ENCODE peak calls at places on chromosome X, in ten cellular contexts. G, U, Z, X, I, E, M, O, J and N are unnamed samples. For H3K36me3, the result is how much of the 10 kb centered on the place peaks cover.

GRCh38 chrX:139889760-139890159 is 43.1 kb downstream of the ATP11C start:
- DNase-seq in G (no peak), U (no peak), Z (no peak), X (no peak), I (no peak), E (no peak), M (peak), O (no peak), J (no peak), N (no peak)

GRCh38 chrX:150334100-150334499 is 29.0 kb upstream of the MAMLD1 start:
- DNase-seq in G (no peak), U (no peak), Z (no peak), X (no peak), I (no peak), E (no peak), M (no peak), O (no peak), J (no peak), N (no peak)

GRCh38 chrX:129523076-129524055 is at the start of gene SMARCA1:
- DNase-seq in G (peak), U (peak), Z (peak), X (peak), I (peak), E (peak), M (peak), O (peak), J (peak), N (peak)

GRCh38 chrX:146854281-146854680 is 39.7 kb upstream of the CXorf51A start:
- DNase-seq in G (no peak), U (no peak), Z (no peak), X (no peak), I (no peak), E (no peak), M (no peak), O (no peak), J (no peak), N (no peak)

GRCh38 chrX:125295337-125295736 is 24.3 kb upstream of the TEX13C start:
- DNase-seq in G (no peak), U (no peak), Z (no peak), X (no peak), I (no peak), E (no peak), M (no peak), O (no peak), J (no peak), N (no peak)

GRCh38 chrX:109855501-109855900 is 122.4 kb upstream of the ACSL4 start:
- DNase-seq in G (no peak), U (no peak), Z (no peak), X (no peak), I (no peak), E (no peak), M (no peak), O (no peak), J (no peak), N (no peak)

GRCh38 chrX:130874751-130875150 is 28.3 kb downstream of the ENOX2 start:
- DNase-seq in G (no peak), U (no peak), Z (no peak), X (no peak), I (no peak), E (no peak), M (peak), O (no peak), J (no peak), N (no peak)

GRCh38 chrX:46317158-46317557 is 228.1 kb downstream of the ZNF674 start:
- DNase-seq in G (no peak), U (no peak), Z (no peak), X (no peak), I (no peak), E (no peak), M (no peak), O (no peak), J (peak), N (no peak)

GRCh38 chrX:57640674-57641016 is 39.4 kb downstream of the NLRP2B start:
- DNase-seq in G (no peak), U (no peak), Z (no peak), X (no peak), I (no peak), E (no peak), M (no peak), O (no peak), J (no peak), N (no peak)

GRCh38 chrX:55919367-55920221 is 202.0 kb downstream of the RRAGB start:
- DNase-seq in G (no peak), U (no peak), Z (no peak), X (no peak), I (no peak), E (no peak), M (no peak), O (no peak), J (no peak), N (no peak)

GRCh38 chrX:110082156-110082555 is 79.2 kb downstream of the TMEM164 start:
- DNase-seq in G (no peak), U (no peak), Z (no peak), X (no peak), I (no peak), E (no peak), M (peak), O (peak), J (no peak), N (no peak)

GRCh38 chrX:70168238-70169188 is 8.8 kb upstream of the DGAT2L6 start:
- DNase-seq in G (no peak), U (no peak), Z (no peak), X (no peak), I (peak), E (peak), M (peak), O (peak), J (peak), N (no peak)

GRCh38 chrX:15114865-15115566 is 154.9 kb downstream of the ASB9 start:
- DNase-seq in G (no peak), U (no peak), Z (no peak), X (no peak), I (no peak), E (no peak), M (no peak), O (no peak), J (no peak), N (no peak)

GRCh38 chrX:151370906-151371305 is 26.1 kb upstream of the VMA21 start:
- DNase-seq in G (no peak), U (no peak), Z (no peak), X (peak), I (peak), E (no peak), M (no peak), O (no peak), J (no peak), N (peak)

GRCh38 chrX:22389544-22390243 is 117.0 kb downstream of the CBLL2 start:
- DNase-seq in G (no peak), U (no peak), Z (no peak), X (no peak), I (no peak), E (no peak), M (peak), O (no peak), J (no peak), N (no peak)

GRCh38 chrX:150324035-150324728 is 38.9 kb upstream of the MAMLD1 start:
- DNase-seq in G (no peak), U (no peak), Z (no peak), X (no peak), I (no peak), E (no peak), M (peak), O (no peak), J (peak), N (no peak)

GRCh38 chrX:69505772-69506616 is 1.9 kb downstream of the NALF2 start:
- DNase-seq in G (no peak), U (no peak), Z (no peak), X (no peak), I (no peak), E (no peak), M (no peak), O (no peak), J (no peak), N (no peak)

GRCh38 chrX:9770319-9770718 is 4.7 kb upstream of the GPR143 start:
- DNase-seq in G (no peak), U (no peak), Z (no peak), X (no peak), I (no peak), E (no peak), M (no peak), O (no peak), J (no peak), N (no peak)

GRCh38 chrX:13077168-13077567 is 32.7 kb upstream of the FAM9C start:
- DNase-seq in G (no peak), U (no peak), Z (no peak), X (no peak), I (no peak), E (no peak), M (peak), O (no peak), J (no peak), N (no peak)

GRCh38 chrX:8233091-8233490 is 62.0 kb upstream of the VCX2 start:
- DNase-seq in G (no peak), U (no peak), Z (no peak), X (no peak), I (no peak), E (no peak), M (peak), O (no peak), J (no peak), N (no peak)

GRCh38 chrX:31497086-31497485 is 425.2 kb upstream of the FTHL17 start:
- DNase-seq in G (no peak), U (no peak), Z (no peak), X (no peak), I (no peak), E (no peak), M (peak), O (no peak), J (no peak), N (no peak)

GRCh38 chrX:65575024-65575423 is 40.4 kb upstream of the LAS1L start:
- DNase-seq in G (no peak), U (no peak), Z (no peak), X (no peak), I (no peak), E (no peak), M (peak), O (no peak), J (no peak), N (no peak)

GRCh38 chrX:75649829-75650228 is 127.0 kb upstream of the ZDHHC15 start:
- DNase-seq in G (no peak), U (no peak), Z (no peak), X (no peak), I (no peak), E (no peak), M (no peak), O (no peak), J (no peak), N (no peak)

GRCh38 chrX:25156323-25156722 is 140.6 kb upstream of the ARX start:
- DNase-seq in G (no peak), U (no peak), Z (no peak), X (no peak), I (no peak), E (no peak), M (peak), O (no peak), J (no peak), N (no peak)

GRCh38 chrX:155768036-155768769 is 112.9 kb upstream of the VAMP7 start:
- DNase-seq in G (no peak), U (peak), Z (no peak), X (no peak), I (no peak), E (no peak), M (peak), O (no peak), J (no peak), N (peak)

GRCh38 chrX:52349681-52350080 is 19.1 kb upstream of the XAGE2 start:
- DNase-seq in G (no peak), U (no peak), Z (no peak), X (no peak), I (no peak), E (no peak), M (no peak), O (no peak), J (no peak), N (no peak)

GRCh38 chrX:48071064-48071985 is at the start of gene ZNF630:
- DNase-seq in G (peak), U (peak), Z (peak), X (peak), I (peak), E (peak), M (peak), O (peak), J (no peak), N (peak)

GRCh38 chrX:47182106-47182700 is 11.4 kb upstream of the UBA1 start:
- DNase-seq in G (no peak), U (no peak), Z (no peak), X (no peak), I (no peak), E (no peak), M (no peak), O (no peak), J (no peak), N (no peak)

GRCh38 chrX:53631156-53631555 is 55.4 kb downstream of the HUWE1 start:
- DNase-seq in G (no peak), U (no peak), Z (no peak), X (no peak), I (no peak), E (no peak), M (peak), O (no peak), J (no peak), N (no peak)
- H3K36me3 ChIP-seq in G (under half), U (under half), Z (under half), X (half or more), I (under half), E (under half), M (under half), O (under half), J (under half), N (half or more)

GRCh38 chrX:106995678-106996077 is 4.3 kb downstream of the MORC4 start:
- DNase-seq in G (no peak), U (no peak), Z (no peak), X (no peak), I (no peak), E (no peak), M (no peak), O (no peak), J (no peak), N (no peak)

GRCh38 chrX:106997611-106998010 is 2.4 kb downstream of the MORC4 start:
- DNase-seq in G (no peak), U (no peak), Z (no peak), X (no peak), I (no peak), E (no peak), M (no peak), O (no peak), J (no peak), N (no peak)

GRCh38 chrX:107000013-107000515 is at the start of gene MORC4:
- DNase-seq in G (peak), U (peak), Z (peak), X (peak), I (peak), E (peak), M (peak), O (peak), J (peak), N (peak)

GRCh38 chrX:106999002-106999975 is 723 bp downstream of the MORC4 start:
- DNase-seq in G (peak), U (peak), Z (peak), X (peak), I (peak), E (peak), M (peak), O (peak), J (peak), N (peak)
- H3K27ac ChIP-seq in G (no peak), U (no peak), Z (no peak), X (peak), I (no peak), E (peak), M (peak), O (peak), J (peak), N (peak)

GRCh38 chrX:16853537-16853936 is 16.6 kb downstream of the RBBP7 start:
- DNase-seq in G (no peak), U (no peak), Z (no peak), X (no peak), I (no peak), E (no peak), M (no peak), O (no peak), J (no peak), N (no peak)
- H3K36me3 ChIP-seq in G (under half), U (under half), Z (under half), X (under half), I (half or more), E (under half), M (under half), O (under half), J (under half), N (half or more)

DNA sequence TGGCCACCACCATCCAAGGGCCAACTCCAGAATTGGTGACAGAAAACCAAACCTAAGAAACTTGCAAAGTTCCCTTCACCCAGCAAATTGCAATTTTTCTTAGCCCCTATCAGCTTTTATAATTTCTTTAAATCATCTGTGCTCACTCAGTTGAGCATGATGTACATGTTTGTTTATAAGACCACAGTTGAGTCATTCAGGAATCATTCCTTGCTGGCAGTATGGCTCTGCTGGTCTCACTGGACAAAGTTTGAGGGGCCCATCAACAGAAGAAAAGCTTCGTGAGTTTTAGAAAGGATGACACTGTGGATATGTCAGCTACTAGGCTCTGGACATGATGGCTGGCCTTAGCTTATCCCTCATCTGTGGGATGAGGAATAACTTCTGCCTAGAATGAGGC is 4.0 kb downstream of the TRPC5 start:
- DNase-seq in G (no peak), U (no peak), Z (no peak), X (no peak), I (no peak), E (no peak), M (peak), O (no peak), J (no peak), N (no peak)
- H3K27ac ChIP-seq in G (no peak), U (no peak), Z (no peak), X (no peak), I (no peak), E (no peak), M (no peak), O (no peak), J (no peak), N (no peak)

GRCh38 chrX:153782871-153783270 is 2.0 kb downstream of the SRPK3 start:
- DNase-seq in G (no peak), U (no peak), Z (no peak), X (no peak), I (no peak), E (no peak), M (no peak), O (no peak), J (no peak), N (no peak)

GRCh38 chrX:153781428-153782047 is 697 bp downstream of the SRPK3 start:
- DNase-seq in G (no peak), U (no peak), Z (no peak), X (no peak), I (no peak), E (no peak), M (no peak), O (no peak), J (no peak), N (no peak)

GRCh38 chrX:153782324-153782723 is 1.5 kb downstream of the SRPK3 start:
- DNase-seq in G (no peak), U (no peak), Z (no peak), X (no peak), I (no peak), E (no peak), M (no peak), O (no peak), J (no peak), N (no peak)

GRCh38 chrX:153783378-153784013 is 2.7 kb downstream of the SRPK3 start:
- DNase-seq in G (no peak), U (no peak), Z (no peak), X (no peak), I (no peak), E (no peak), M (no peak), O (no peak), J (no peak), N (no peak)

GRCh38 chrX:153784325-153784967 is 3.6 kb downstream of the SRPK3 start:
- DNase-seq in G (no peak), U (no peak), Z (no peak), X (no peak), I (no peak), E (no peak), M (no peak), O (no peak), J (no peak), N (no peak)
- H3K36me3 ChIP-seq in G (under half), U (under half), Z (under half), X (under half), I (under half), E (under half), M (under half), O (under half), J (under half), N (under half)

GRCh38 chrX:106401965-106402559 is 209.7 kb upstream of the RADX start:
- DNase-seq in G (peak), U (no peak), Z (no peak), X (no peak), I (peak), E (no peak), M (no peak), O (no peak), J (no peak), N (no peak)

GRCh38 chrX:106392346-106392745 is 219.4 kb upstream of the RADX start:
- DNase-seq in G (no peak), U (no peak), Z (no peak), X (no peak), I (no peak), E (no peak), M (no peak), O (no peak), J (no peak), N (no peak)

GRCh38 chrX:106397788-106398538 is 213.8 kb upstream of the RADX start:
- DNase-seq in G (no peak), U (no peak), Z (no peak), X (no peak), I (peak), E (no peak), M (no peak), O (no peak), J (peak), N (no peak)
- H3K27ac ChIP-seq in G (no peak), U (no peak), Z (no peak), X (no peak), I (no peak), E (no peak), M (no peak), O (no peak), J (no peak), N (no peak)

DNA sequence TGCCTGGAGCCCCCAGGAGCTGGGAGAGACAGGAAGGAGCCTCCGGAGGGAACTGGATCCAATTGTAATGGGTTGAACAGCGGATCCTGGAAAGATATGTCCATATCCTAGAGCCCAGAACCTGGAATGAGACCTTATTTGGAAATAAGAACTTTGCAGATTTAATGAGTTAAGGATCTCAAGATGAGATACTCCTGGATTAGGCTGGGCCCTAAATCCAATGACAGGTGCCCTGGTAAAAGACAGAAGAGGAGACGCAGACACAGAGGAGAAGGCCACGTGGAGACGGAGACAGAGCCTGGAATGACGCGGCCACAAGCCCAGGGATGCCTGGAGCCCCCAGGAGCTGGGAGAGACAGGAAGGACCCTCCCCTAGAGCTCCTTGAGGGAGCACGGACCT is 34.1 kb downstream of the P2RY8 start:
- DNase-seq in G (no peak), U (no peak), Z (no peak), X (peak), I (no peak), E (no peak), M (no peak), O (no peak), J (no peak), N (no peak)
- H3K36me3 ChIP-seq in G (under half), U (under half), Z (under half), X (under half), I (under half), E (under half), M (under half), O (under half), J (under half), N (under half)